ENCODE peak calls at places on chromosomes 2 and 18, in six cellular contexts. One of them, this sample, is unnamed.
A peak's percentile ranks its signal among the peaks of the same experiment; 100 is the strongest.

GRCh38 chr2:240989451-240990265 is 8.8 kb upstream of the SNED1 start:
- DNase-seq in stimulated activated CD8-positive, alpha-beta memory T cell treated with anti-CD3 and anti-CD28 coated beads, Interleukin-15, amount 100 ng/mL, for 24 hours: no peak
- DNase-seq in sigmoid colon: peak; percentile 62
- DNase-seq in iPS-NIHi11: peak; percentile 66
- DNase-seq in activated naive CD4-positive, alpha-beta T cell treated with anti-CD3 and anti-CD28 coated beads for 36 hours: no peak
- DNase-seq in activated naive CD8-positive, alpha-beta T cell treated with anti-CD3 and anti-CD28 coated beads, Interleukin-2, amount 10 ng/mL, durations not matched to agents 7 days and 5 days: peak; percentile 29
- DNase-seq in this sample: no peak

GRCh38 chr2:235588750-235589149 is 94.9 kb downstream of the AGAP1 start:
- DNase-seq in sigmoid colon: no peak
- DNase-seq in stimulated activated CD8-positive, alpha-beta memory T cell treated with anti-CD3 and anti-CD28 coated beads, Interleukin-15, amount 100 ng/mL, for 24 hours: no peak
- DNase-seq in activated naive CD8-positive, alpha-beta T cell treated with anti-CD3 and anti-CD28 coated beads, Interleukin-2, amount 10 ng/mL, durations not matched to agents 7 days and 5 days: no peak
- DNase-seq in iPS-NIHi11: no peak
- DNase-seq in activated naive CD4-positive, alpha-beta T cell treated with anti-CD3 and anti-CD28 coated beads for 36 hours: no peak
- DNase-seq in this sample: no peak

GRCh38 chr2:239220976-239221375 is 179.8 kb downstream of the HDAC4 start:
- DNase-seq in stimulated activated CD8-positive, alpha-beta memory T cell treated with anti-CD3 and anti-CD28 coated beads, Interleukin-15, amount 100 ng/mL, for 24 hours: no peak
- DNase-seq in iPS-NIHi11: no peak
- DNase-seq in sigmoid colon: peak; percentile 64
- DNase-seq in activated naive CD8-positive, alpha-beta T cell treated with anti-CD3 and anti-CD28 coated beads, Interleukin-2, amount 10 ng/mL, durations not matched to agents 7 days and 5 days: no peak
- DNase-seq in activated naive CD4-positive, alpha-beta T cell treated with anti-CD3 and anti-CD28 coated beads for 36 hours: peak; percentile 3
- DNase-seq in this sample: no peak

GRCh38 chr2:111896007-111896406 is 2.4 kb upstream of the MERTK start:
- DNase-seq in activated naive CD8-positive, alpha-beta T cell treated with anti-CD3 and anti-CD28 coated beads, Interleukin-2, amount 10 ng/mL, durations not matched to agents 7 days and 5 days: no peak
- DNase-seq in sigmoid colon: no peak
- DNase-seq in iPS-NIHi11: no peak
- DNase-seq in stimulated activated CD8-positive, alpha-beta memory T cell treated with anti-CD3 and anti-CD28 coated beads, Interleukin-15, amount 100 ng/mL, for 24 hours: no peak
- DNase-seq in activated naive CD4-positive, alpha-beta T cell treated with anti-CD3 and anti-CD28 coated beads for 36 hours: no peak
- DNase-seq in this sample: no peak

GRCh38 chr2:28828382-28828781 is 17.7 kb downstream of the SPDYA start:
- DNase-seq in stimulated activated CD8-positive, alpha-beta memory T cell treated with anti-CD3 and anti-CD28 coated beads, Interleukin-15, amount 100 ng/mL, for 24 hours: no peak
- DNase-seq in sigmoid colon: no peak
- DNase-seq in activated naive CD8-positive, alpha-beta T cell treated with anti-CD3 and anti-CD28 coated beads, Interleukin-2, amount 10 ng/mL, durations not matched to agents 7 days and 5 days: no peak
- DNase-seq in activated naive CD4-positive, alpha-beta T cell treated with anti-CD3 and anti-CD28 coated beads for 36 hours: no peak
- DNase-seq in iPS-NIHi11: no peak
- DNase-seq in this sample: no peak

GRCh38 chr18:22796069-22796468 is 137.1 kb upstream of the RBBP8 start:
- DNase-seq in iPS-NIHi11: no peak
- DNase-seq in activated naive CD4-positive, alpha-beta T cell treated with anti-CD3 and anti-CD28 coated beads for 36 hours: no peak
- DNase-seq in stimulated activated CD8-positive, alpha-beta memory T cell treated with anti-CD3 and anti-CD28 coated beads, Interleukin-15, amount 100 ng/mL, for 24 hours: no peak
- DNase-seq in activated naive CD8-positive, alpha-beta T cell treated with anti-CD3 and anti-CD28 coated beads, Interleukin-2, amount 10 ng/mL, durations not matched to agents 7 days and 5 days: no peak
- DNase-seq in sigmoid colon: no peak
- DNase-seq in this sample: no peak

GRCh38 chr2:233663911-233664310 is 7.8 kb upstream of the UGT1A9 start:
- DNase-seq in sigmoid colon: no peak
- DNase-seq in activated naive CD8-positive, alpha-beta T cell treated with anti-CD3 and anti-CD28 coated beads, Interleukin-2, amount 10 ng/mL, durations not matched to agents 7 days and 5 days: no peak
- DNase-seq in iPS-NIHi11: no peak
- DNase-seq in activated naive CD4-positive, alpha-beta T cell treated with anti-CD3 and anti-CD28 coated beads for 36 hours: no peak
- DNase-seq in stimulated activated CD8-positive, alpha-beta memory T cell treated with anti-CD3 and anti-CD28 coated beads, Interleukin-15, amount 100 ng/mL, for 24 hours: no peak
- DNase-seq in this sample: no peak

GRCh38 chr2:5980351-5981054 is 288.3 kb downstream of the SOX11 start:
- DNase-seq in iPS-NIHi11: no peak
- DNase-seq in sigmoid colon: no peak
- DNase-seq in activated naive CD8-positive, alpha-beta T cell treated with anti-CD3 and anti-CD28 coated beads, Interleukin-2, amount 10 ng/mL, durations not matched to agents 7 days and 5 days: no peak
- DNase-seq in activated naive CD4-positive, alpha-beta T cell treated with anti-CD3 and anti-CD28 coated beads for 36 hours: no peak
- DNase-seq in stimulated activated CD8-positive, alpha-beta memory T cell treated with anti-CD3 and anti-CD28 coated beads, Interleukin-15, amount 100 ng/mL, for 24 hours: no peak
- DNase-seq in this sample: no peak

GRCh38 chr18:63888473-63889190 is 1.1 kb downstream of the SERPINB2 start:
- DNase-seq in stimulated activated CD8-positive, alpha-beta memory T cell treated with anti-CD3 and anti-CD28 coated beads, Interleukin-15, amount 100 ng/mL, for 24 hours: no peak
- DNase-seq in sigmoid colon: no peak
- DNase-seq in activated naive CD4-positive, alpha-beta T cell treated with anti-CD3 and anti-CD28 coated beads for 36 hours: no peak
- DNase-seq in iPS-NIHi11: no peak
- DNase-seq in activated naive CD8-positive, alpha-beta T cell treated with anti-CD3 and anti-CD28 coated beads, Interleukin-2, amount 10 ng/mL, durations not matched to agents 7 days and 5 days: no peak
- DNase-seq in this sample: no peak

GRCh38 chr2:83461135-83461534 is 997.9 kb downstream of the SUCLG1 start:
- DNase-seq in sigmoid colon: no peak
- DNase-seq in iPS-NIHi11: no peak
- DNase-seq in activated naive CD8-positive, alpha-beta T cell treated with anti-CD3 and anti-CD28 coated beads, Interleukin-2, amount 10 ng/mL, durations not matched to agents 7 days and 5 days: no peak
- DNase-seq in activated naive CD4-positive, alpha-beta T cell treated with anti-CD3 and anti-CD28 coated beads for 36 hours: no peak
- DNase-seq in stimulated activated CD8-positive, alpha-beta memory T cell treated with anti-CD3 and anti-CD28 coated beads, Interleukin-15, amount 100 ng/mL, for 24 hours: no peak
- DNase-seq in this sample: no peak

GRCh38 chr2:98496750-98497493 is 52.3 kb downstream of the INPP4A start:
- DNase-seq in activated naive CD8-positive, alpha-beta T cell treated with anti-CD3 and anti-CD28 coated beads, Interleukin-2, amount 10 ng/mL, durations not matched to agents 7 days and 5 days: no peak
- DNase-seq in activated naive CD4-positive, alpha-beta T cell treated with anti-CD3 and anti-CD28 coated beads for 36 hours: no peak
- DNase-seq in iPS-NIHi11: no peak
- DNase-seq in sigmoid colon: peak; percentile 10
- DNase-seq in stimulated activated CD8-positive, alpha-beta memory T cell treated with anti-CD3 and anti-CD28 coated beads, Interleukin-15, amount 100 ng/mL, for 24 hours: no peak
- DNase-seq in this sample: no peak

GRCh38 chr2:218465987-218466633 is 47.2 kb downstream of the VIL1 start:
- DNase-seq in sigmoid colon: no peak
- DNase-seq in activated naive CD4-positive, alpha-beta T cell treated with anti-CD3 and anti-CD28 coated beads for 36 hours: no peak
- DNase-seq in stimulated activated CD8-positive, alpha-beta memory T cell treated with anti-CD3 and anti-CD28 coated beads, Interleukin-15, amount 100 ng/mL, for 24 hours: no peak
- DNase-seq in activated naive CD8-positive, alpha-beta T cell treated with anti-CD3 and anti-CD28 coated beads, Interleukin-2, amount 10 ng/mL, durations not matched to agents 7 days and 5 days: no peak
- DNase-seq in iPS-NIHi11: no peak
- DNase-seq in this sample: no peak

GRCh38 chr18:24924066-24924716 is 427.8 kb downstream of the ZNF521 start:
- DNase-seq in activated naive CD4-positive, alpha-beta T cell treated with anti-CD3 and anti-CD28 coated beads for 36 hours: no peak
- DNase-seq in sigmoid colon: no peak
- DNase-seq in iPS-NIHi11: no peak
- DNase-seq in stimulated activated CD8-positive, alpha-beta memory T cell treated with anti-CD3 and anti-CD28 coated beads, Interleukin-15, amount 100 ng/mL, for 24 hours: no peak
- DNase-seq in activated naive CD8-positive, alpha-beta T cell treated with anti-CD3 and anti-CD28 coated beads, Interleukin-2, amount 10 ng/mL, durations not matched to agents 7 days and 5 days: no peak
- DNase-seq in this sample: no peak

GRCh38 chr2:174632847-174633620 is 35.4 kb upstream of the WIPF1 start:
- DNase-seq in activated naive CD8-positive, alpha-beta T cell treated with anti-CD3 and anti-CD28 coated beads, Interleukin-2, amount 10 ng/mL, durations not matched to agents 7 days and 5 days: no peak
- DNase-seq in stimulated activated CD8-positive, alpha-beta memory T cell treated with anti-CD3 and anti-CD28 coated beads, Interleukin-15, amount 100 ng/mL, for 24 hours: no peak
- DNase-seq in sigmoid colon: no peak
- DNase-seq in iPS-NIHi11: no peak
- DNase-seq in activated naive CD4-positive, alpha-beta T cell treated with anti-CD3 and anti-CD28 coated beads for 36 hours: no peak
- DNase-seq in this sample: no peak

GRCh38 chr2:64831977-64832328 is 157.2 kb upstream of the SLC1A4 start:
- DNase-seq in activated naive CD8-positive, alpha-beta T cell treated with anti-CD3 and anti-CD28 coated beads, Interleukin-2, amount 10 ng/mL, durations not matched to agents 7 days and 5 days: no peak
- DNase-seq in activated naive CD4-positive, alpha-beta T cell treated with anti-CD3 and anti-CD28 coated beads for 36 hours: no peak
- DNase-seq in iPS-NIHi11: no peak
- DNase-seq in stimulated activated CD8-positive, alpha-beta memory T cell treated with anti-CD3 and anti-CD28 coated beads, Interleukin-15, amount 100 ng/mL, for 24 hours: no peak
- DNase-seq in sigmoid colon: no peak
- DNase-seq in this sample: no peak

GRCh38 chr2:178716394-178716793 is 90.8 kb downstream of the TTN start:
- DNase-seq in iPS-NIHi11: no peak
- DNase-seq in activated naive CD8-positive, alpha-beta T cell treated with anti-CD3 and anti-CD28 coated beads, Interleukin-2, amount 10 ng/mL, durations not matched to agents 7 days and 5 days: no peak
- DNase-seq in sigmoid colon: no peak
- DNase-seq in activated naive CD4-positive, alpha-beta T cell treated with anti-CD3 and anti-CD28 coated beads for 36 hours: no peak
- DNase-seq in stimulated activated CD8-positive, alpha-beta memory T cell treated with anti-CD3 and anti-CD28 coated beads, Interleukin-15, amount 100 ng/mL, for 24 hours: no peak
- DNase-seq in this sample: no peak

This sample was measured in stimulated activated naive B cell treated with anti-CD40 and anti-IgM and Interleukin-4, amounts not matched to agents 10 μg/mL and 1 μg/mL and 100 μg/mL, for 72 hours.